ENCODE peak calls at places on chromosomes 11 and 22, in ten cellular contexts. B is keratinocyte; F is breast epithelium; Z is HCT116; Q is lower lobe of right lung; G is stomach; H is CD4-positive, alpha-beta T cell; Y is ovary; X is CD4-positive, CD25-positive, alpha-beta regulatory T cell; L is HepG2. A is an unnamed sample.

GRCh38 chr11:128153697-128154048 is 433.7 kb downstream of the ETS1 start:
- DNase-seq in B (no peak), F (no peak), Z (no peak), Q (no peak), G (no peak), H (no peak), Y (no peak), X (no peak), L (no peak), A (no peak)

GRCh38 chr11:129211397-129211796 is 19.3 kb upstream of the ARHGAP32 start:
- DNase-seq in B (no peak), F (no peak), Z (no peak), Q (no peak), G (no peak), H (no peak), Y (no peak), X (no peak), L (no peak), A (no peak)

GRCh38 chr11:106077609-106078517 is at the start of gene AASDHPPT:
- DNase-seq in B (no peak), F (no peak), Z (peak), Q (no peak), G (peak), H (no peak), Y (no peak), X (no peak), L (peak), A (no peak)

GRCh38 chr11:48017105-48017874 is 36.9 kb downstream of the PTPRJ start:
- DNase-seq in B (no peak), F (no peak), Z (no peak), Q (no peak), G (no peak), H (peak), Y (no peak), X (peak), L (no peak), A (no peak)

GRCh38 chr11:33801821-33802413 is 27.6 kb upstream of the FBXO3 start:
- DNase-seq in B (no peak), F (no peak), Z (peak), Q (no peak), G (no peak), H (no peak), Y (no peak), X (no peak), L (no peak), A (no peak)

GRCh38 chr22:36244522-36245391 is 5.4 kb upstream of the APOL2 start:
- DNase-seq in B (no peak), F (peak), Z (no peak), Q (no peak), G (no peak), H (no peak), Y (no peak), X (no peak), L (no peak), A (no peak)

GRCh38 chr11:119461250-119461963 is 38.4 kb upstream of the THY1 start:
- DNase-seq in B (no peak), F (no peak), Z (no peak), Q (no peak), G (no peak), H (no peak), Y (no peak), X (no peak), L (no peak), A (no peak)

GRCh38 chr11:35367491-35367890 is 51.9 kb downstream of the SLC1A2 start:
- DNase-seq in B (no peak), F (no peak), Z (no peak), Q (no peak), G (no peak), H (no peak), Y (no peak), X (no peak), L (no peak), A (no peak)

GRCh38 chr11:122656073-122656630 is 630 bp downstream of the UBASH3B start:
- DNase-seq in B (no peak), F (peak), Z (no peak), Q (peak), G (peak), H (peak), Y (peak), X (peak), L (no peak), A (peak)

GRCh38 chr11:32131321-32131720 is 40.4 kb downstream of the RCN1 start:
- DNase-seq in B (no peak), F (no peak), Z (no peak), Q (no peak), G (no peak), H (no peak), Y (no peak), X (no peak), L (no peak), A (no peak)

GRCh38 chr11:74546752-74547151 is 45.6 kb upstream of the POLD3 start:
- DNase-seq in B (peak), F (peak), Z (no peak), Q (no peak), G (peak), H (no peak), Y (no peak), X (no peak), L (peak), A (no peak)

GRCh38 chr22:37185646-37186227 is 2.3 kb downstream of the C1QTNF6 start:
- DNase-seq in B (no peak), F (no peak), Z (no peak), Q (peak), G (no peak), H (no peak), Y (no peak), X (no peak), L (no peak), A (no peak)

GRCh38 chr11:64246874-64247728 is at the start of gene PPP1R14B:
- DNase-seq in B (no peak), F (peak), Z (no peak), Q (peak), G (peak), H (peak), Y (peak), X (peak), L (peak), A (peak)

GRCh38 chr11:1953489-1954284 is 6.6 kb downstream of the MRPL23 start:
- DNase-seq in B (no peak), F (peak), Z (no peak), Q (peak), G (no peak), H (no peak), Y (no peak), X (no peak), L (no peak), A (no peak)

GRCh38 chr22:24595863-24596262 is 3.0 kb upstream of the LRRC75B start:
- DNase-seq in B (no peak), F (no peak), Z (no peak), Q (no peak), G (no peak), H (no peak), Y (no peak), X (no peak), L (no peak), A (no peak)

GRCh38 chr22:24594569-24595120 is 1.8 kb upstream of the LRRC75B start:
- DNase-seq in B (no peak), F (peak), Z (no peak), Q (peak), G (peak), H (no peak), Y (no peak), X (no peak), L (no peak), A (no peak)

GRCh38 chr22:24595228-24595627 is 2.4 kb upstream of the LRRC75B start:
- DNase-seq in B (no peak), F (no peak), Z (no peak), Q (no peak), G (no peak), H (no peak), Y (no peak), X (no peak), L (no peak), A (no peak)

GRCh38 chr22:24601217-24602104 is 1.5 kb upstream of the GGT1 start:
- DNase-seq in B (no peak), F (no peak), Z (no peak), Q (peak), G (peak), H (no peak), Y (no peak), X (peak), L (peak), A (no peak)

DNA sequence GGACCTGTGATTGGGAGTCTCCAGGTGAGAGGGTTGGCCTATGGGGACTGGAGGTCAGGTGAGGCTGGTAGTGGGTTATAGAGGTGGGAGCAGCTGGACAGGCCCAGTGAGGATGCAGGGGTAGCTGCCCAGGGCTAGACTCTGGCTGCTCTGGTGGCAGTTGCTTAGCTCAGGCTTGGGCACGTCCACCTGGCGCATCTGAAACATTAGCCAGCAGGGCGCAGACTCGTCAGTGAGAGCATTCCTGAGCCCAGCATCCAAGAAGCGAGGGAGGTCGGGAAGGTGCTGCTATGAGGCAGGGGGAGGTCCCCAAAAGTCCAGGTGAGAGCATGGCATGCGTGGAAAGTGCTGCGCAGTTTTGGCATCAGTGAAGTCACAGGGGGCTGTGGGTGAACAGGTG is 3.5 kb upstream of the GGT1 start:
- DNase-seq in B (no peak), F (no peak), Z (no peak), Q (no peak), G (no peak), H (no peak), Y (no peak), X (no peak), L (no peak), A (no peak)
- H3K27ac ChIP-seq in B (no peak), F (peak), Z (no peak), Q (no peak), G (no peak), H (no peak), Y (no peak), X (no peak), L (no peak), A (no peak)

GRCh38 chr11:123979311-123979710 is 1.7 kb upstream of the OR10S1 start:
- DNase-seq in B (no peak), F (no peak), Z (no peak), Q (no peak), G (no peak), H (no peak), Y (no peak), X (no peak), L (no peak), A (no peak)

GRCh38 chr11:123973816-123974215 is 3.8 kb downstream of the OR10S1 start:
- DNase-seq in B (peak), F (no peak), Z (peak), Q (no peak), G (no peak), H (no peak), Y (no peak), X (no peak), L (no peak), A (no peak)

GRCh38 chr11:123977731-123978347 is at the start of gene OR10S1:
- DNase-seq in B (peak), F (no peak), Z (peak), Q (no peak), G (no peak), H (no peak), Y (no peak), X (no peak), L (no peak), A (no peak)

GRCh38 chr11:123976770-123977560 is 616 bp downstream of the OR10S1 start:
- DNase-seq in B (no peak), F (no peak), Z (no peak), Q (no peak), G (no peak), H (no peak), Y (no peak), X (no peak), L (no peak), A (no peak)
- H3K27ac ChIP-seq in B (peak), F (no peak), Z (no peak), Q (no peak), G (no peak), H (no peak), Y (no peak), X (no peak), L (no peak), A (no peak)

GRCh38 chr22:28910575-28911278 is 27.4 kb downstream of the ZNRF3 start:
- DNase-seq in B (no peak), F (no peak), Z (no peak), Q (no peak), G (no peak), H (no peak), Y (no peak), X (no peak), L (no peak), A (no peak)

GRCh38 chr22:28909375-28909774 is 26.0 kb downstream of the ZNRF3 start:
- DNase-seq in B (no peak), F (no peak), Z (no peak), Q (no peak), G (no peak), H (no peak), Y (no peak), X (peak), L (no peak), A (no peak)

GRCh38 chr22:28911279-28911640 is 27.9 kb downstream of the ZNRF3 start:
- DNase-seq in B (no peak), F (no peak), Z (no peak), Q (no peak), G (no peak), H (no peak), Y (no peak), X (no peak), L (no peak), A (no peak)

GRCh38 chr22:28915969-28916368 is 32.6 kb downstream of the ZNRF3 start:
- DNase-seq in B (no peak), F (no peak), Z (no peak), Q (no peak), G (no peak), H (no peak), Y (no peak), X (no peak), L (no peak), A (no peak)

GRCh38 chr22:28911777-28912669 is 28.7 kb downstream of the ZNRF3 start:
- DNase-seq in B (no peak), F (no peak), Z (no peak), Q (no peak), G (no peak), H (no peak), Y (no peak), X (no peak), L (peak), A (no peak)
- H3K27ac ChIP-seq in B (no peak), F (peak), Z (peak), Q (peak), G (peak), H (no peak), Y (peak), X (no peak), L (peak), A (peak)

DNA sequence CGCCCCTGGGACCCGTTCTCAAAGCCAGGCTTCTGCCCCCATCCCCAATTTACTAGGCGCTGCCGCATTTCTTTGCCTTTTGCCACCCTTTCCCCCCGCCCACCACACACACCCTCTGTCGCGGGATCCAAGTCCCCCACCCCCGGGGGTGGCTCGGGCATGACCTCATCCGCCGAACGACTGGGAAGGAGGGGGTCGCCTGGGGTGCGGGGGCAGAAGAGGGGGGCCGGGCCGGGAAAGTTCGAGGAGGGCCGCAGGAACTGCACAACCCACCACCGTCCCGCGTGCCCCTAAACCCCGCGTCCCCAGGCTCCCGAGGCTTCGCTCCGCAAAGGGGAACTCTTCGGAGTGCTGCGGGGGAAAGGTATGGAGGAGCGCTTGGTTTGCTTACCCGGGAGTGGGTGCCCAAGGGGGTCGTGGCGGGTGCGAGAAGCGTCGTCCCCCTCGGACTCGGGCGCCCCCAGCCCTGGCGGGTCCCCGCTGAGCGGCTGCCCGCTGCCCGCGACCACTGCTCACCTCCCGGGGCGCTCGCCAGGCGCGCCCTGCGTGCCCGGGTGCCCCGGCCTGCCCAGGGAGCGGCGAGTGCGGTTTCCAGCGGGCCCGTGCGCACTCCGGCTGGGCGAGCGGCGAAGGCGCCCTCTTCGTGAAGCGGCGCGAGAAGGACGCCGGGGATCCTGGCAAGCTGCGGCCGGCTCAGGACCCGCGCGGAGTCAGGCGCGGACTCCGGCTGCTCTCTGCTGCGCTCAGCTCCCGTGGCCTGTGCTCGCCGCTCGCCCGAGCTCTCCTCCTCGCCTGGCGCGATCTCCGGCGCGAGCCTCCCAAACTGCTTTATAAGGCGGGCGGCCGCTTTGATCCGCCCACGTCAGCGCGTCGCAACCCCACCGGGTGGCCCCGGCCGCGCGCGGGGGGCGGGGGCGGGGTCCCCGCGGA is 3.9 kb upstream of the WNT11 start:
- DNase-seq in B (peak), F (peak), Z (no peak), Q (peak), G (peak), H (peak), Y (peak), X (peak), L (no peak), A (no peak)
- H3K27ac ChIP-seq in B (no peak), F (peak), Z (no peak), Q (peak), G (peak), H (no peak), Y (no peak), X (no peak), L (no peak), A (no peak)

GRCh38 chr11:84594602-84595001 is 1032.5 kb downstream of the DLG2 start:
- DNase-seq in B (no peak), F (no peak), Z (no peak), Q (no peak), G (no peak), H (no peak), Y (no peak), X (no peak), L (no peak), A (no peak)
- H3K27ac ChIP-seq in B (no peak), F (no peak), Z (no peak), Q (no peak), G (no peak), H (no peak), Y (no peak), X (no peak), L (no peak), A (no peak)

DNA sequence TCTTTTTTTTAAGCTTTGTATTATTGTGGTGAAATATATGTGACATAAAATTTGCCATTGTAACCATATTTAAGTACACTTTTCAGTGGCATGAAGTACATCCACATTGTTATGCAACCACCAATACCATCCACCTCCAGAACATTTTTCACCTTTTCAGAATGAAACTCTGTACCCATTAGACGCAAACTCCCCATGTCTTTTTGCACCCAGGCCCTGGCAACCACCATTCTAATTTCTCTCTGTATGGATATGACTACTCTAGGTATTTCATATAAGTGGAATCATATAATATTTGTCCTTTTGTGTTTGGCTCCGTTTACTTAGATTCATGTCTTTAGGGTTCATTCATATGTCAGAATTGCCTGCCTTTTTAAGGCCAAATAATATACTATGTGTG is 182.8 kb upstream of the TBCEL start:
- DNase-seq in B (no peak), F (no peak), Z (no peak), Q (no peak), G (no peak), H (no peak), Y (no peak), X (no peak), L (no peak), A (no peak)
- H3K27ac ChIP-seq in B (no peak), F (no peak), Z (no peak), Q (no peak), G (no peak), H (no peak), Y (no peak), X (no peak), L (no peak), A (no peak)

DNA sequence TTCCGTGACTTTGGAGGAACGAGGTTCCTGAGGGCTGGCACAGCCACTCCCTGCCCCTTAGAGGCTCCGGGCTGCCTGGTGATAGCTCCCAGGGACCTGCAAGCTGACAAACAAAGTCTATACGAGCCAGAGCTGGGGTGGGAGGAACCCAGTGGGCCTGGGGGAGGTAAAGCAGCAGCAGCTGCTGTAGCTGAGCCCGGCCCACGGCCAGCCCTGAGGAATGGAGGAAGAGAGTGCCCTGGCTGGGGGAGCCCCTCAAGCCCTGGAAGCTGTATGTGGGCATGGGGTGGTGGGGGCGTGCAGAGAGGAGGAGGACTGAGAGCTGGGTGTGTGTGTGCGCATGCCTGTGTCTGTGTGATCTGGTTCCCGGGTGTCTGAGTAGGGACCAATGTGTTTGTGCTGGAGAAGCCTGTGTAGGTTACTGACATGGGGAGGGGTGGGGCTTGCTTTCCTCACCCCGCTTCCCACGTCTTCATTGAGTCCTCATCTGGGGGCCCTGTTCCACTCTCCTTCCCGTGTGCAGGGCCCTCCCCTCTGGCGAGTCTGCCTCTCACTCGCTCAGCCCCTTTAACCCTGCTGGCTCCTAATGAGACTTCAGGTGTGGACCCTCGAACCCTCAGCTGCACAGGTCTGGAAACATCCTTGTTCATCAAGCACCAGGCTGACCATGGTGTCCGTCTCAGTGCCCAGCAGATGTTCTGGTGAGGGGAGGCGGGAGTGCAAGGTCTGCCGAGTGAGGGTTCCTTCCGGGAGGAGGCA is 10.8 kb downstream of the ST3GAL4 start:
- DNase-seq in B (no peak), F (peak), Z (no peak), Q (peak), G (no peak), H (no peak), Y (peak), X (no peak), L (no peak), A (no peak)
- H3K27ac ChIP-seq in B (no peak), F (peak), Z (no peak), Q (peak), G (no peak), H (no peak), Y (peak), X (no peak), L (no peak), A (peak)

GRCh38 chr11:9639985-9640384 is 23.9 kb upstream of the SWAP70 start:
- DNase-seq in B (no peak), F (no peak), Z (no peak), Q (no peak), G (no peak), H (no peak), Y (no peak), X (no peak), L (no peak), A (no peak)
- H3K27ac ChIP-seq in B (no peak), F (peak), Z (no peak), Q (peak), G (peak), H (no peak), Y (no peak), X (no peak), L (no peak), A (no peak)

GRCh38 chr22:24433001-24433867 is 5.8 kb downstream of the ADORA2A start:
- DNase-seq in B (no peak), F (no peak), Z (no peak), Q (no peak), G (no peak), H (no peak), Y (no peak), X (no peak), L (no peak), A (no peak)

GRCh38 chr22:24432059-24432853 is 4.9 kb downstream of the ADORA2A start:
- DNase-seq in B (no peak), F (no peak), Z (no peak), Q (no peak), G (peak), H (no peak), Y (peak), X (no peak), L (no peak), A (peak)

GRCh38 chr22:24434472-24435322 is 7.3 kb downstream of the ADORA2A start:
- DNase-seq in B (no peak), F (no peak), Z (no peak), Q (no peak), G (peak), H (peak), Y (no peak), X (peak), L (no peak), A (no peak)

GRCh38 chr22:24435323-24435645 is 7.9 kb downstream of the ADORA2A start:
- DNase-seq in B (no peak), F (no peak), Z (no peak), Q (no peak), G (no peak), H (no peak), Y (no peak), X (no peak), L (no peak), A (no peak)

GRCh38 chr22:24433868-24434471 is 6.6 kb downstream of the ADORA2A start:
- DNase-seq in B (no peak), F (no peak), Z (no peak), Q (no peak), G (no peak), H (no peak), Y (no peak), X (peak), L (no peak), A (no peak)
- H3K27ac ChIP-seq in B (no peak), F (peak), Z (no peak), Q (peak), G (peak), H (peak), Y (no peak), X (peak), L (no peak), A (peak)

A was measured in caudate nucleus.